ENCODE peak calls at places on chromosome 5, in four cellular contexts. B is GM23248, K is DND-41, D is PC-3. G is an unnamed sample.
A peak's percentile ranks its signal among the peaks of the same experiment; 100 is the strongest.

GRCh38 chr5:175896641-175897040 is 25.3 kb downstream of the CPLX2 start:
- DNase-seq in B (no peak), K (no peak), D (no peak), G (no peak)

GRCh38 chr5:120778491-120779293 is 314.6 kb downstream of the PRR16 start:
- DNase-seq in B (peak; percentile 76), K (no peak), D (no peak), G (peak; percentile 68)

GRCh38 chr5:69004127-69004526 is 89.7 kb upstream of the SLC30A5 start:
- DNase-seq in B (no peak), K (no peak), D (no peak), G (no peak)

GRCh38 chr5:141476132-141476909 is 555 bp downstream of the PCDHGC3 start:
- DNase-seq in B (peak; percentile 89), K (peak; percentile 11), D (no peak), G (peak; percentile 85)

GRCh38 chr5:7474821-7475403 is 79.0 kb downstream of the ADCY2 start:
- DNase-seq in B (no peak), K (no peak), D (no peak), G (no peak)

GRCh38 chr5:66436721-66437120 is 159.5 kb upstream of the MAST4 start:
- DNase-seq in B (peak; percentile 9), K (no peak), D (peak; percentile 1), G (no peak)

GRCh38 chr5:34412769-34413168 is 243.4 kb upstream of the RAI14 start:
- DNase-seq in B (peak; percentile 31), K (no peak), D (peak; percentile 54), G (peak; percentile 76)

GRCh38 chr5:32206799-32207634 is 32.9 kb upstream of the GOLPH3 start:
- DNase-seq in B (no peak), K (no peak), D (no peak), G (no peak)

GRCh38 chr5:45094876-45095275 is 286.1 kb downstream of the MRPS30 start:
- DNase-seq in B (no peak), K (no peak), D (no peak), G (no peak)

GRCh38 chr5:171961117-171961516 is 45.3 kb downstream of the FBXW11 start:
- DNase-seq in B (no peak), K (no peak), D (no peak), G (no peak)

GRCh38 chr5:81717221-81717620 is 33.7 kb downstream of the SSBP2 start:
- DNase-seq in B (peak; percentile 60), K (no peak), D (no peak), G (peak; percentile 8)

GRCh38 chr5:16857635-16858034 is 78.5 kb downstream of the MYO10 start:
- DNase-seq in B (peak; percentile 51), K (no peak), D (peak; percentile 68), G (peak; percentile 19)

GRCh38 chr5:127599847-127600246 is 49.0 kb upstream of the CTXN3 start:
- DNase-seq in B (no peak), K (no peak), D (no peak), G (no peak)

GRCh38 chr5:2729189-2729588 is 22.3 kb downstream of the IRX2 start:
- DNase-seq in B (no peak), K (no peak), D (no peak), G (no peak)

GRCh38 chr5:98770158-98770910 is 3.1 kb upstream of the RGMB start:
- DNase-seq in B (peak; percentile 66), K (no peak), D (peak; percentile 55), G (peak; percentile 63)

GRCh38 chr5:54959673-54960418 is 25.5 kb downstream of the ESM1 start:
- DNase-seq in B (peak; percentile 22), K (peak; percentile 31), D (peak; percentile 3), G (no peak)

GRCh38 chr5:19690978-19691377 is 297.0 kb downstream of the CDH18 start:
- DNase-seq in B (no peak), K (no peak), D (no peak), G (no peak)

GRCh38 chr5:171418982-171419662 is at the start of gene FGF18:
- DNase-seq in B (peak; percentile 68), K (peak; percentile 74), D (peak; percentile 50), G (peak; percentile 79)

GRCh38 chr5:160339406-160340140 is 27.2 kb upstream of the CCNJL start:
- DNase-seq in B (peak; percentile 21), K (no peak), D (no peak), G (no peak)

GRCh38 chr5:173333900-173334685 is 5.9 kb upstream of the STC2 start:
- DNase-seq in B (peak; percentile 72), K (no peak), D (peak; percentile 92), G (peak; percentile 83)

GRCh38 chr5:127521138-127521770 is 3.8 kb downstream of the PRRC1 start:
- DNase-seq in B (no peak), K (no peak), D (no peak), G (no peak)

GRCh38 chr5:172958268-172959046 is 767 bp upstream of the RPL26L1 start:
- DNase-seq in B (peak; percentile 87), K (peak; percentile 20), D (peak; percentile 59), G (peak; percentile 57)

GRCh38 chr5:177333420-177334154 is 17.9 kb downstream of the LMAN2 start:
- DNase-seq in B (no peak), K (no peak), D (no peak), G (no peak)

GRCh38 chr5:107820339-107820880 is 149.7 kb upstream of the EFNA5 start:
- DNase-seq in B (peak; percentile 48), K (no peak), D (no peak), G (peak; percentile 9)

GRCh38 chr5:170161069-170161468 is 55.4 kb downstream of the FOXI1 start:
- DNase-seq in B (peak; percentile 12), K (no peak), D (no peak), G (no peak)

GRCh38 chr5:43691275-43691674 is 88.3 kb downstream of the NNT start:
- DNase-seq in B (no peak), K (no peak), D (no peak), G (no peak)

GRCh38 chr5:1213508-1214162 is 11.5 kb upstream of the SLC6A18 start:
- DNase-seq in B (no peak), K (no peak), D (no peak), G (no peak)

GRCh38 chr5:891117-891836 is 1.3 kb downstream of the BRD9 start:
- DNase-seq in B (peak; percentile 28), K (no peak), D (peak; percentile 80), G (peak; percentile 8)

GRCh38 chr5:16593013-16593412 is 23.8 kb downstream of the RETREG1 start:
- DNase-seq in B (peak; percentile 94), K (no peak), D (peak; percentile 30), G (peak; percentile 31)

GRCh38 chr5:646396-647201 is 34.5 kb downstream of the CEP72 start:
- DNase-seq in B (no peak), K (no peak), D (no peak), G (peak; percentile 12)

GRCh38 chr5:9903806-9904205 is 273.7 kb upstream of the TAS2R1 start:
- DNase-seq in B (peak; percentile 37), K (no peak), D (peak; percentile 46), G (peak; percentile 71)

DNA sequence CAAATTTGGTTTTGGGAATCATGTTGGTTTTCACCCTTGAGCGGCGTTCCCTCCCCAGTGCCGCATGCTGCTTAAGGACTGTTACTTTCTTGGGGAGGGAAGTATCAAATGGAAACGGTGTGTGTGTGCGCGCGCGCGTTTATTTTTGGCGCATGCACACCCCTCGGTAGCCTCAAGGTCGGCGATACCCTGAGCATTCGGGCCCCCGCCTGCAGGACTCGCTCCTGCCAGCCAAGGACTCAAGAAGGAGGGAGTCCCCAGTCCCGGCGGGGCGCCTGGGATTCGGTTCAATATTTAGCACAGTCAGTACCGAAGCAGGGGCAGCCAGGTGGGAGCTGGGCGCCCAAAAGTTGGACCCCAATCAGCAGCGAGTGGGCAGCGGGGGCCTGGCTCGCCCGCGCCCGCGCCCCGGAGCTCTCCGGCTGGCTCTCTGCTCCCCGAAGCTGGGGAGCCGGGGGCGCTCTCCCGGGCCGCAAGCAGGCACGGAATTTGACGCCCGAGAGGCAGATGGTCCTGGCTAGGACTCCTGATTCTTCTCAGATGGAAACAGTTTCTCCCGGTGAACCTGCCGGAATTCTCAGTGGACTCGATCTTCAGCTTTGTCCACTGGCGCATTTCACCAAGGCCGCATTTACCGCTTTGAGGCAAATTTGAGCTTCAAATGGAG is 305.9 kb upstream of the KCNN2 start:
- DNase-seq in B (no peak), K (no peak), D (no peak), G (peak; percentile 2)
- TF ChIP-seq EZH2 in B (peak; percentile 55), K (no peak), D (peak; percentile 10), G (no peak)

DNA sequence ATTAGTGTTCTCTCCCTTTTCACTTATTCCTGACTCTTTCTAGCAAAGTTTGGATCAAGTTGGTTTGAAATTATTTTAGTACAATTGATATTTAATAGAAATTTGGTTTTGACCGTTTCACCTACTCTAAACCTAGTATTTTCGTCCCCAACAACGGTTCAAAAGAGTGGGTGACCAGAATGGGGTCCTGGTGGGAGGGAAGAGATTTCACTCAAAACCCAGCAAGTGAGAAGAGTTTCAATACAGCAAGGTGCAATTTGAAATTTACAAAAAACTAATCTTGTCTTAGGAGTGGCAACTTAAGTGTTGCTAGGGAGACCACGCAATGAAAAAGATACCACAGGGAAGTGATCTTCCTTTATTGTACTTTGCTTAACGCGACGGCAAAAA is 28.5 kb downstream of the NR2F1 start:
- DNase-seq in B (no peak), K (no peak), D (no peak), G (no peak)
- TF ChIP-seq EZH2 in B (no peak), K (no peak), D (no peak), G (no peak)

DNA sequence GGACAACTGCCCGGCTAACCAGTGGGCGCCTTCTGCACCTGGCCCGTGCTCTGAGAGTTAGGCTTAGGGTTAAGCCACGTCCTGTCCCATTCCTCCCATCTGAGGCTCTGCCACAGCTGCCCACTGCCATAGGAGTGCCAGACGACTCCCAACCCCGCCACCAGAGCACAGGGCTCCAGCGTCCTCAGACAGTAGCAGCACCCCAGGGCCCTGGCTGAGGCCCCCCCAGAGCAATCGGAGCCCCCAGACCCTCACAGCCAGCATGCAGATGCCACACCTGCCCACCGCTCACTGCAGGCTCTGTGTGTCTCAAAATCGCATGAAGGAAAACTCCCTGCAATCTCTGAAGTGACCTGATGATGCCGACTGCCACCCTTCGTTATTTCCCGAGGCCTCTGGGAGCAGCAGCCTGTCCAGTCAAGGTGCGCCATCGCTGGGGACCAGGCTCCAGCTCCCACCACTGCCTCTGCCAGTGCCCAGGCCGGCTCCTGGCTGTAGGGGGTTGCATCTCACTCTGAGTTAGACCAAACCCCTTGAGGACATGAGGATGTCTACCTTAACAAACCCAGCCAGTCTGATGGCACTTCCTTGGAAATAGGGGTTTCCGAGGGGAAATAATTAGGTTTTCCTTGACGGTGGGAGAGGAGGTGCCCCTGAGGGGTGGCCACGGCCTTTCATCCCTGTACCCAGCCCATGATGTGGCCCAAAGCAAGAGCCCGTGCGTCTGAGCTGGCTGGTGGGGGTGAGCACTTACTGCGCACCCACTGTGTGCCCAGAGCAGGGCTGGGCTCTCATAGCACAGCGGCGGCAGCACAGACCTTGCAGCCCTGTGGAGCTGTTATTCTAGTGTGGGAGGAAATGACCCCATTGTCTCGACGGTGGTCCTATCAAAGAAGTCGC is 58.0 kb upstream of the RNF130 start:
- DNase-seq in B (no peak), K (no peak), D (no peak), G (no peak)
- TF ChIP-seq EZH2 in B (no peak), K (no peak), D (no peak), G (no peak)

DNA sequence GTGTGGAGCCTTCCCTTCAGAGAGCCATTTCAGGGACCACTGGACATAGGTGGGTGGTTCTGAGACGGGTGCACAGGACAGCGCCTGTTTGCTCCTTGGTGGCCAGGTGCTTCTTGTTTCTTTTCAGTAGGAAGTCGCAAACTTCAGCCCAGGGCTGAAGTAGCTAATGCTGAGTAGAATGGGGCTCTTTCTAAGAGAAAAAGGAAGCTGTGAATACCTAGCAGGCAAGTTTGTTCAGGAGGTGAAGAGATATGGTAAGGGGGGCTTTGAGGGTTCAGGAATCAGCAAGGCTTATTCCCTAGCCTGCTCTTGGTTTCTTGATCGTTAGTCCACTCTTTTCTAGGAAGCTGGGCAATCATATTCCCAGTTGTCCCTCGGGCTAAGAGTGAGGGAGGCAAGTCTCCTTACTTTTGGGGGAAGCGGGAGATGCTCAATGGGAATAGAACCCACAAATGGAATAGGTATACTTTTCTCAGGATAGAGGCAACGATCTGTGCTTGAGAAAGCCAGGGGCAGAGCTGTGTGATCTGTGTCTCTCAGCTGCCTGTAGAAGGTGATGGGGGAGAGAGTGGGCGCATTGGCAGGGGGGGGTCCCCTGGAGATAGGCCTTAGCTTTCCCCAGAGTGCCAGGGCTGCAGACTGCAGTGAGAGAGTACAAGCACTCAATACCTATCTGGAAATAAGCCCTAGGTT is 1.9 kb upstream of the PURA start:
- DNase-seq in B (no peak), K (no peak), D (no peak), G (no peak)
- TF ChIP-seq EZH2 in B (no peak), K (no peak), D (no peak), G (no peak)